ENCODE peak calls at places on chromosomes 11 and 22, in nine cellular contexts. One of them, this sample, is unnamed.

GRCh38 chr22:47008208-47008885 is 245.9 kb downstream of the TBC1D22A start:
- DNase-seq in PC-9: no peak
- DNase-seq in cardiac fibroblast: no peak
- DNase-seq in right atrium auricular region: no peak
- DNase-seq in HCT116: no peak
- DNase-seq in GM12865: no peak
- DNase-seq in left ventricle myocardium inferior: no peak
- DNase-seq in GM20000: no peak
- DNase-seq in fibroblast of mammary gland: no peak
- DNase-seq in this sample: no peak

GRCh38 chr11:65077466-65077865 is 6.4 kb downstream of the CDCA5 start:
- DNase-seq in GM12865: no peak
- DNase-seq in left ventricle myocardium inferior: no peak
- DNase-seq in cardiac fibroblast: no peak
- DNase-seq in GM20000: no peak
- DNase-seq in fibroblast of mammary gland: peak; percentile 49
- DNase-seq in HCT116: no peak
- DNase-seq in right atrium auricular region: no peak
- DNase-seq in PC-9: no peak
- DNase-seq in this sample: no peak

GRCh38 chr11:114321621-114322257 is 25.5 kb downstream of the NNMT start:
- DNase-seq in GM20000: no peak
- DNase-seq in right atrium auricular region: no peak
- DNase-seq in GM12865: no peak
- DNase-seq in cardiac fibroblast: peak; percentile 77
- DNase-seq in left ventricle myocardium inferior: peak; percentile 25
- DNase-seq in HCT116: no peak
- DNase-seq in fibroblast of mammary gland: peak; percentile 95
- DNase-seq in PC-9: no peak
- DNase-seq in this sample: no peak

GRCh38 chr11:107011977-107012376 is 6.3 kb downstream of the GUCY1A2 start:
- DNase-seq in cardiac fibroblast: peak; percentile 12
- DNase-seq in right atrium auricular region: no peak
- DNase-seq in GM12865: no peak
- DNase-seq in left ventricle myocardium inferior: no peak
- DNase-seq in PC-9: no peak
- DNase-seq in fibroblast of mammary gland: no peak
- DNase-seq in GM20000: no peak
- DNase-seq in HCT116: no peak
- DNase-seq in this sample: no peak

GRCh38 chr22:47553436-47553835 is 791.0 kb downstream of the TBC1D22A start:
- DNase-seq in left ventricle myocardium inferior: no peak
- DNase-seq in right atrium auricular region: peak; percentile 49
- DNase-seq in PC-9: no peak
- DNase-seq in GM12865: no peak
- DNase-seq in cardiac fibroblast: no peak
- DNase-seq in GM20000: no peak
- DNase-seq in fibroblast of mammary gland: no peak
- DNase-seq in HCT116: no peak
- DNase-seq in this sample: no peak

GRCh38 chr22:43826142-43827093 is 14.3 kb upstream of the EFCAB6 start:
- DNase-seq in cardiac fibroblast: peak; percentile 62
- DNase-seq in GM20000: no peak
- DNase-seq in HCT116: no peak
- DNase-seq in GM12865: peak; percentile 20
- DNase-seq in left ventricle myocardium inferior: no peak
- DNase-seq in right atrium auricular region: no peak
- DNase-seq in fibroblast of mammary gland: peak; percentile 71
- DNase-seq in PC-9: no peak
- DNase-seq in this sample: no peak

GRCh38 chr11:102079625-102080024 is 30.6 kb upstream of the YAP1 start:
- DNase-seq in HCT116: no peak
- DNase-seq in left ventricle myocardium inferior: no peak
- DNase-seq in GM20000: no peak
- DNase-seq in GM12865: no peak
- DNase-seq in PC-9: no peak
- DNase-seq in cardiac fibroblast: no peak
- DNase-seq in right atrium auricular region: no peak
- DNase-seq in fibroblast of mammary gland: no peak
- DNase-seq in this sample: no peak

GRCh38 chr11:9386901-9387300 is 2.4 kb downstream of the IPO7 start:
- DNase-seq in GM12865: no peak
- DNase-seq in left ventricle myocardium inferior: no peak
- DNase-seq in HCT116: no peak
- DNase-seq in right atrium auricular region: no peak
- DNase-seq in GM20000: no peak
- DNase-seq in fibroblast of mammary gland: no peak
- DNase-seq in PC-9: no peak
- DNase-seq in cardiac fibroblast: no peak
- DNase-seq in this sample: no peak

GRCh38 chr11:108122166-108122628 is 830 bp downstream of the ACAT1 start:
- DNase-seq in right atrium auricular region: no peak
- DNase-seq in cardiac fibroblast: peak; percentile 44
- DNase-seq in HCT116: no peak
- DNase-seq in GM20000: no peak
- DNase-seq in GM12865: no peak
- DNase-seq in PC-9: no peak
- DNase-seq in fibroblast of mammary gland: peak; percentile 61
- DNase-seq in left ventricle myocardium inferior: no peak
- DNase-seq in this sample: no peak

GRCh38 chr11:76669901-76670474 is 559 bp downstream of the LRRC32 start:
- DNase-seq in cardiac fibroblast: peak; percentile 91
- DNase-seq in HCT116: no peak
- DNase-seq in GM12865: no peak
- DNase-seq in GM20000: no peak
- DNase-seq in left ventricle myocardium inferior: no peak
- DNase-seq in fibroblast of mammary gland: peak; percentile 82
- DNase-seq in PC-9: no peak
- DNase-seq in right atrium auricular region: no peak
- DNase-seq in this sample: no peak

GRCh38 chr11:117425679-117426296 is 98.1 kb downstream of the CEP164 start:
- DNase-seq in GM12865: no peak
- DNase-seq in PC-9: no peak
- DNase-seq in fibroblast of mammary gland: no peak
- DNase-seq in right atrium auricular region: no peak
- DNase-seq in GM20000: no peak
- DNase-seq in left ventricle myocardium inferior: no peak
- DNase-seq in cardiac fibroblast: no peak
- DNase-seq in HCT116: no peak
- DNase-seq in this sample: no peak

GRCh38 chr11:19890308-19890707 is 177.7 kb downstream of the NAV2 start:
- DNase-seq in fibroblast of mammary gland: peak; percentile 56
- DNase-seq in cardiac fibroblast: peak; percentile 74
- DNase-seq in GM12865: no peak
- DNase-seq in right atrium auricular region: no peak
- DNase-seq in GM20000: no peak
- DNase-seq in PC-9: peak; percentile 46
- DNase-seq in HCT116: no peak
- DNase-seq in left ventricle myocardium inferior: no peak
- DNase-seq in this sample: no peak

GRCh38 chr22:19357270-19358105 is 66.0 kb upstream of the CLTCL1 start:
- DNase-seq in HCT116: no peak
- DNase-seq in left ventricle myocardium inferior: no peak
- DNase-seq in right atrium auricular region: no peak
- DNase-seq in GM12865: no peak
- DNase-seq in GM20000: no peak
- DNase-seq in fibroblast of mammary gland: peak; percentile 3
- DNase-seq in PC-9: no peak
- DNase-seq in cardiac fibroblast: no peak
- DNase-seq in this sample: no peak

GRCh38 chr11:74179234-74180126 is 8.4 kb downstream of the PPME1 start:
- DNase-seq in cardiac fibroblast: no peak
- DNase-seq in fibroblast of mammary gland: peak; percentile 46
- DNase-seq in left ventricle myocardium inferior: no peak
- DNase-seq in GM12865: no peak
- DNase-seq in HCT116: no peak
- DNase-seq in right atrium auricular region: no peak
- DNase-seq in GM20000: no peak
- DNase-seq in PC-9: no peak
- DNase-seq in this sample: no peak

DNA sequence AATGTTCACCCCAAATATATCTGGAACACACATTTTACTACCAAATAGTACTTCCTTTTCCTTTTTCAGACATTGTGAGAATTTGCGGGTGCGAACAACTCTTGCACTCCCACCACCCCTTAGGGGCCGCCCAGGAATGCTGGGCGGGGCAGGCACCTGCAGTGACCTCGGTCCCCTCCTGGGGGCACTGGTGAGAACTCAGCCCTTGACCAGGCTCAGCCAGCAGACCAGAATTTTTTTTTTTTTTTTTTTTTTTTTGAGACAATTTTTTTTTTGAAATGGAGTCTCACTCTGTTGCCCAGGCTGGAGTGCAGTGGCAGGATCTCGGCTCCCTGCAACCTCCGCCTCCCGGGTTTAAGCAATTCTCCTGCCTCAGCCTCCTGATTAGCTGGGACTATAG is 75.8 kb downstream of the ARHGAP8 start:
- DNase-seq in GM12865: peak; percentile 32
- DNase-seq in PC-9: peak; percentile 31
- DNase-seq in fibroblast of mammary gland: no peak
- DNase-seq in left ventricle myocardium inferior: no peak
- DNase-seq in GM20000: peak; percentile 71
- DNase-seq in cardiac fibroblast: no peak
- DNase-seq in right atrium auricular region: no peak
- DNase-seq in HCT116: no peak
- DNase-seq in this sample: no peak
- TF ChIP-seq CTCF in GM12865: peak; percentile 46
- TF ChIP-seq CTCF in PC-9: peak; percentile 82
- TF ChIP-seq CTCF in fibroblast of mammary gland: peak; percentile 41
- TF ChIP-seq CTCF in left ventricle myocardium inferior: peak; percentile 36
- TF ChIP-seq CTCF in GM20000: no peak
- TF ChIP-seq CTCF in cardiac fibroblast: peak; percentile 34
- TF ChIP-seq CTCF in right atrium auricular region: no peak
- TF ChIP-seq CTCF in HCT116: peak; percentile 66
- TF ChIP-seq CTCF in this sample: peak; percentile 11

GRCh38 chr11:32149748-32150147 is 58.9 kb downstream of the RCN1 start:
- DNase-seq in fibroblast of mammary gland: no peak
- DNase-seq in left ventricle myocardium inferior: no peak
- DNase-seq in GM12865: no peak
- DNase-seq in cardiac fibroblast: no peak
- DNase-seq in PC-9: no peak
- DNase-seq in right atrium auricular region: no peak
- DNase-seq in GM20000: no peak
- DNase-seq in HCT116: no peak
- DNase-seq in this sample: no peak
- TF ChIP-seq CTCF in fibroblast of mammary gland: no peak
- TF ChIP-seq CTCF in left ventricle myocardium inferior: no peak
- TF ChIP-seq CTCF in GM12865: no peak
- TF ChIP-seq CTCF in cardiac fibroblast: no peak
- TF ChIP-seq CTCF in PC-9: no peak
- TF ChIP-seq CTCF in right atrium auricular region: no peak
- TF ChIP-seq CTCF in GM20000: no peak
- TF ChIP-seq CTCF in HCT116: no peak
- TF ChIP-seq CTCF in this sample: no peak

DNA sequence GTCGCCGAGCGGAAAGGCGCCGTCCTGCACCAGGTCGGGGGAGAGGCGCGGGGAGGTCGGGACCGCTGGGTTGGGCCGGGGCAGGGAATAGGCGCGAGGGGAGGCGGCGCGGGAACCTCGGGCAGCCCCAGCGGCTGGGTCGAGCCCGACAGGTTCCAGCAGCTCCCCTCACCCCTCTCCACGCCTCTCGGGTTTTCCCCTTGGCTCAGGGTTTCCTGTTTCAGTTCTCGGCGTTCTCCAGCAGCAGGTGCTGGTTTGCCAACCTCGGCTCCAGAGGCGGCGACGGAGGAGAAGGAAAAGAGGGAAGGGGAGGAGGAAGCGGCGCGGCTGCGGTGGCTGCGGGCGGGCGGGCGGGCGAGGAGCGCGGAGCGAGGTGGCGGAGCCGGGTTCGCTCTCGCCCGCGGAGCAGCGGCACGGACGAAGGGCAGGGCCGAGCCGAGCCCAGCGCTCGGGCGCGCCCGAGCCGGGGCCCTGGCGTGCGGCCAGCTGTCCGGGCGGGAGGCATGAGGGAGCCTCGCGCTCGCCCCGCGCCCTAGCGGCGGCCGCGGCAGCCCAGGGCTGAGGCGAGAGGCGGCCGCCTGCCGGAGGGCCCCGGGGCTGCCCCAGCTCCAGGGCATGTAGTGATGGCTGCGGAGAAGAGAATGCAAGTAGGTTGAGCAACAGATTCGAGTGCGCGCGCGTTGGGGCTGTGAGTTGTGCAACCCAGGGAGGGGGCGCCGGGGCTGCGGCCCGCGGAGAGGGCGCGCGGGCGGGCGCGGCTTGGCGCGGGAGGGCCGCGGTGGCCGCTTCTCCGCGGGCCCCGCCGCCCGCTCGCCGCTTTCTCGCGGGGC is at the start of gene ZC3H12C:
- DNase-seq in HCT116: peak; percentile 77
- DNase-seq in left ventricle myocardium inferior: peak; percentile 81
- DNase-seq in PC-9: peak; percentile 89
- DNase-seq in cardiac fibroblast: peak; percentile 90
- DNase-seq in right atrium auricular region: peak; percentile 90
- DNase-seq in fibroblast of mammary gland: peak; percentile 84
- DNase-seq in GM20000: peak; percentile 88
- DNase-seq in GM12865: peak; percentile 88
- DNase-seq in this sample: peak; percentile 15
- TF ChIP-seq CTCF in HCT116: no peak
- TF ChIP-seq CTCF in left ventricle myocardium inferior: peak; percentile 73
- TF ChIP-seq CTCF in PC-9: peak; percentile 24
- TF ChIP-seq CTCF in cardiac fibroblast: peak; percentile 43
- TF ChIP-seq CTCF in right atrium auricular region: peak; percentile 43
- TF ChIP-seq CTCF in fibroblast of mammary gland: peak; percentile 16
- TF ChIP-seq CTCF in GM20000: peak; percentile 71
- TF ChIP-seq CTCF in GM12865: peak; percentile 50
- TF ChIP-seq CTCF in this sample: no peak

GRCh38 chr11:69352181-69352580 is 58.2 kb downstream of the MYEOV start:
- DNase-seq in fibroblast of mammary gland: no peak
- DNase-seq in HCT116: no peak
- DNase-seq in left ventricle myocardium inferior: no peak
- DNase-seq in GM12865: no peak
- DNase-seq in PC-9: no peak
- DNase-seq in GM20000: no peak
- DNase-seq in right atrium auricular region: peak; percentile 18
- DNase-seq in cardiac fibroblast: no peak
- DNase-seq in this sample: no peak

GRCh38 chr11:69355346-69355940 is 61.5 kb downstream of the MYEOV start:
- DNase-seq in GM12865: no peak
- DNase-seq in right atrium auricular region: peak; percentile 52
- DNase-seq in cardiac fibroblast: no peak
- DNase-seq in GM20000: no peak
- DNase-seq in fibroblast of mammary gland: no peak
- DNase-seq in PC-9: no peak
- DNase-seq in left ventricle myocardium inferior: no peak
- DNase-seq in HCT116: no peak
- DNase-seq in this sample: no peak

GRCh38 chr11:69354545-69354897 is 60.6 kb downstream of the MYEOV start:
- DNase-seq in left ventricle myocardium inferior: no peak
- DNase-seq in cardiac fibroblast: no peak
- DNase-seq in PC-9: no peak
- DNase-seq in GM20000: no peak
- DNase-seq in fibroblast of mammary gland: no peak
- DNase-seq in HCT116: no peak
- DNase-seq in GM12865: no peak
- DNase-seq in right atrium auricular region: peak; percentile 9
- DNase-seq in this sample: no peak

GRCh38 chr11:69352715-69353325 is 58.9 kb downstream of the MYEOV start:
- DNase-seq in fibroblast of mammary gland: peak; percentile 98
- DNase-seq in GM12865: no peak
- DNase-seq in left ventricle myocardium inferior: no peak
- DNase-seq in cardiac fibroblast: peak; percentile 77
- DNase-seq in right atrium auricular region: peak; percentile 42
- DNase-seq in PC-9: no peak
- DNase-seq in GM20000: no peak
- DNase-seq in HCT116: peak; percentile 54
- DNase-seq in this sample: no peak

GRCh38 chr11:69353696-69354544 is 60.0 kb downstream of the MYEOV start:
- DNase-seq in fibroblast of mammary gland: no peak
- DNase-seq in HCT116: no peak
- DNase-seq in GM20000: no peak
- DNase-seq in right atrium auricular region: peak; percentile 18
- DNase-seq in PC-9: no peak
- DNase-seq in left ventricle myocardium inferior: no peak
- DNase-seq in GM12865: no peak
- DNase-seq in cardiac fibroblast: no peak
- DNase-seq in this sample: no peak
- TF ChIP-seq CTCF in fibroblast of mammary gland: no peak
- TF ChIP-seq CTCF in HCT116: no peak
- TF ChIP-seq CTCF in GM20000: no peak
- TF ChIP-seq CTCF in right atrium auricular region: no peak
- TF ChIP-seq CTCF in PC-9: no peak
- TF ChIP-seq CTCF in left ventricle myocardium inferior: no peak
- TF ChIP-seq CTCF in GM12865: no peak
- TF ChIP-seq CTCF in cardiac fibroblast: no peak
- TF ChIP-seq CTCF in this sample: no peak